ENCODE peak calls at places on chromosomes 4 and X, in five cellular contexts. M, Z, P, X and D are unnamed samples.

GRCh38 chr4:184337907-184338306 is 120.2 kb upstream of the ENPP6 start:
- DNase-seq in X (no peak), Z (no peak), P (no peak), M (no peak), D (no peak)

GRCh38 chrX:151687635-151688034 is 7.6 kb upstream of the PRRG3 start:
- DNase-seq in Z (no peak), X (no peak), M (no peak), P (no peak), D (no peak)

GRCh38 chr4:153034681-153035080 is 98.6 kb downstream of the FHDC1 start:
- DNase-seq in M (no peak), Z (no peak), X (no peak), P (no peak), D (peak; percentile 59)

GRCh38 chr4:112352736-112353135 is 55.6 kb downstream of the ALPK1 start:
- DNase-seq in M (no peak), P (no peak), X (no peak), Z (no peak), D (no peak)

GRCh38 chrX:41276661-41277506 is 57.1 kb upstream of the DDX3X start:
- DNase-seq in X (no peak), P (no peak), Z (peak; percentile 12), M (no peak), D (no peak)

GRCh38 chr4:164204434-164204833 is 549.5 kb upstream of the SMIM31 start:
- DNase-seq in Z (no peak), X (peak; percentile 28), P (peak; percentile 45), M (peak; percentile 97), D (no peak)

GRCh38 chr4:47744253-47744652 is 93.6 kb downstream of the CORIN start:
- DNase-seq in Z (no peak), X (no peak), M (peak; percentile 3), P (no peak), D (no peak)

GRCh38 chrX:14476169-14476568 is 53.2 kb upstream of the GLRA2 start:
- DNase-seq in M (no peak), Z (no peak), P (no peak), X (no peak), D (no peak)

GRCh38 chr4:54073481-54073880 is 9.1 kb upstream of the CHIC2 start:
- DNase-seq in X (no peak), P (no peak), Z (no peak), M (no peak), D (no peak)

GRCh38 chr4:108834167-108834566 is 71.3 kb upstream of the ETNPPL start:
- DNase-seq in M (no peak), P (peak; percentile 10), X (no peak), Z (no peak), D (no peak)

GRCh38 chrX:37349131-37350033 is at the start of gene PRRG1:
- DNase-seq in X (peak; percentile 74), Z (no peak), M (peak; percentile 77), P (peak; percentile 51), D (peak; percentile 70)

GRCh38 chr4:6893449-6894085 is 16.1 kb upstream of the TBC1D14 start:
- DNase-seq in Z (no peak), M (peak; percentile 52), P (no peak), X (no peak), D (no peak)